ENCODE peak calls at places on chromosomes 7 and 10, in four cellular contexts. E, I, P and K are unnamed samples.

GRCh38 chr10:59621771-59622170 is 87.9 kb downstream of the SLC16A9 start:
- DNase-seq in P (no peak), E (no peak), I (no peak), K (no peak)

GRCh38 chr10:126689461-126689994 is 19.0 kb upstream of the C10orf90 start:
- DNase-seq in I (no peak), E (no peak), P (no peak), K (no peak)

GRCh38 chr10:85916192-85916747 is 450.3 kb downstream of the GRID1 start:
- DNase-seq in I (no peak), P (no peak), E (no peak), K (no peak)

GRCh38 chr10:97747573-97747972 is 10.6 kb downstream of the ZFYVE27 start:
- DNase-seq in E (no peak), P (no peak), I (no peak), K (no peak)

GRCh38 chr7:115721293-115721920 is 309.2 kb downstream of the TFEC start:
- DNase-seq in E (no peak), I (no peak), P (no peak), K (no peak)

GRCh38 chr10:82266438-82266837 is 391.4 kb downstream of the NRG3 start:
- DNase-seq in E (no peak), I (no peak), P (no peak), K (peak; percentile 28)

GRCh38 chr10:106508920-106509319 is 655.6 kb downstream of the SORCS1 start:
- DNase-seq in P (no peak), E (peak; percentile 13), I (no peak), K (no peak)

GRCh38 chr7:35753761-35754603 is 46.9 kb upstream of the SEPTIN7 start:
- DNase-seq in I (peak; percentile 52), E (peak; percentile 34), P (no peak), K (no peak)

GRCh38 chr7:17939111-17939669 is 1.1 kb downstream of the SNX13 start:
- DNase-seq in P (no peak), E (peak; percentile 69), I (no peak), K (no peak)

GRCh38 chr7:100696123-100696521 is 2.1 kb upstream of the GIGYF1 start:
- DNase-seq in I (no peak), E (no peak), P (no peak), K (no peak)

GRCh38 chr7:31192996-31193395 is 140.9 kb downstream of the ADCYAP1R1 start:
- DNase-seq in I (peak; percentile 53), E (peak; percentile 65), P (no peak), K (peak; percentile 9)

GRCh38 chr10:122990278-122990677 is 10.1 kb downstream of the PSTK start:
- DNase-seq in P (no peak), I (no peak), E (peak; percentile 49), K (no peak)

GRCh38 chr10:93392111-93392510 is 90.0 kb downstream of the MYOF start:
- DNase-seq in P (no peak), I (no peak), E (no peak), K (no peak)

GRCh38 chr7:117997862-117998825 is 124.9 kb upstream of the CTTNBP2 start:
- DNase-seq in E (no peak), I (no peak), P (no peak), K (peak; percentile 50)

GRCh38 chr10:104483582-104483981 is 129.9 kb downstream of the CFAP58 start:
- DNase-seq in P (no peak), E (no peak), I (no peak), K (no peak)

GRCh38 chr10:30188567-30189253 is 129.3 kb upstream of the JCAD start:
- DNase-seq in P (no peak), E (no peak), I (no peak), K (no peak)

GRCh38 chr10:132679640-132680039 is 106.3 kb downstream of the NKX6-2 start:
- DNase-seq in P (no peak), E (no peak), I (no peak), K (no peak)

GRCh38 chr7:7812112-7812511 is 93.7 kb upstream of the RPA3 start:
- DNase-seq in I (no peak), P (no peak), E (no peak), K (no peak)

GRCh38 chr10:47095848-47096612 is 184.8 kb downstream of the PTPN20 start:
- DNase-seq in E (no peak), P (no peak), I (no peak), K (no peak)

GRCh38 chr7:67758551-67758950 is 761.9 kb downstream of the TYW1 start:
- DNase-seq in I (no peak), E (no peak), P (no peak), K (no peak)

GRCh38 chr10:5581670-5582566 is 57.2 kb downstream of the CALML3 start:
- DNase-seq in I (no peak), P (no peak), E (no peak), K (no peak)

GRCh38 chr10:5812283-5813090 is 747 bp downstream of the GDI2 start:
- DNase-seq in P (no peak), E (peak; percentile 60), I (peak; percentile 54), K (no peak)

GRCh38 chr10:101672536-101672935 is 22.4 kb downstream of the FBXW4 start:
- DNase-seq in I (peak; percentile 62), P (no peak), E (no peak), K (no peak)

GRCh38 chr7:66211429-66211828 is 6.3 kb downstream of the TPST1 start:
- DNase-seq in P (no peak), I (no peak), E (peak; percentile 52), K (no peak)

GRCh38 chr10:69224862-69225657 is 4.9 kb downstream of the HKDC1 start:
- DNase-seq in E (peak; percentile 26), P (no peak), I (no peak), K (peak; percentile 9)

GRCh38 chr7:19587291-19587690 is 121.5 kb downstream of the POLR1F start:
- DNase-seq in I (no peak), E (no peak), P (no peak), K (no peak)

GRCh38 chr7:80943342-80943741 is 24.5 kb upstream of the SEMA3C start:
- DNase-seq in P (no peak), I (no peak), E (no peak), K (no peak)

GRCh38 chr7:149733554-149734513 is 39.6 kb downstream of the ZNF467 start:
- DNase-seq in P (no peak), E (no peak), I (no peak), K (no peak)

GRCh38 chr10:122568551-122568950 is 8.0 kb downstream of the DMBT1 start:
- DNase-seq in I (no peak), P (no peak), E (no peak), K (no peak)

GRCh38 chr7:86629-87028 is 105.7 kb upstream of the FAM20C start:
- DNase-seq in I (no peak), E (no peak), P (no peak), K (no peak)

GRCh38 chr7:12315049-12315448 is 88.6 kb downstream of the VWDE start:
- DNase-seq in I (no peak), E (no peak), P (no peak), K (peak; percentile 11)

GRCh38 chr10:114320249-114321116 is 81.4 kb downstream of the VWA2 start:
- DNase-seq in I (no peak), E (no peak), P (no peak), K (no peak)

DNA sequence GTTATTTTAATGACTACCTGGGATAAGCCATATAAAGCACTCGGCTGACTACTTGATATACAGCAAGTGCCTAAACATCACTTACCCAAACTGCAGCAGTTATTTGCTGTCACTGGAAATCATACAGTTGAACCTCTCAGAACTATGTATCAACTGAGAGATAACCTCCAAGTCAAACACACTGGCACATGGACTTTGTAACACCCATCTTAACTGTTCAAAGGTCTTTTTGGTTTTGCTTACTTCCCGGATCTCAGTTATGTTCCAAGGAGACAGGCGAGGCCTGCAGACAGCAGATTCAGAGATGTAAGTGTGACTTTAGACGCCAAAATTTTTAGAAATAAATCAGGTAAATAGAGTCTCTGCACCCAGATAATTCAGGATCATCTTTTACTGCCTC is 34.6 kb upstream of the DAGLB start:
- DNase-seq in P (no peak), E (no peak), I (no peak), K (no peak)
- H3K4me3 ChIP-seq in P (peak overlapping the region; percentile 77), E (peak overlapping the region; percentile 97), I (peak overlapping the region; percentile 99), K (peak overlapping the region; percentile 94)

DNA sequence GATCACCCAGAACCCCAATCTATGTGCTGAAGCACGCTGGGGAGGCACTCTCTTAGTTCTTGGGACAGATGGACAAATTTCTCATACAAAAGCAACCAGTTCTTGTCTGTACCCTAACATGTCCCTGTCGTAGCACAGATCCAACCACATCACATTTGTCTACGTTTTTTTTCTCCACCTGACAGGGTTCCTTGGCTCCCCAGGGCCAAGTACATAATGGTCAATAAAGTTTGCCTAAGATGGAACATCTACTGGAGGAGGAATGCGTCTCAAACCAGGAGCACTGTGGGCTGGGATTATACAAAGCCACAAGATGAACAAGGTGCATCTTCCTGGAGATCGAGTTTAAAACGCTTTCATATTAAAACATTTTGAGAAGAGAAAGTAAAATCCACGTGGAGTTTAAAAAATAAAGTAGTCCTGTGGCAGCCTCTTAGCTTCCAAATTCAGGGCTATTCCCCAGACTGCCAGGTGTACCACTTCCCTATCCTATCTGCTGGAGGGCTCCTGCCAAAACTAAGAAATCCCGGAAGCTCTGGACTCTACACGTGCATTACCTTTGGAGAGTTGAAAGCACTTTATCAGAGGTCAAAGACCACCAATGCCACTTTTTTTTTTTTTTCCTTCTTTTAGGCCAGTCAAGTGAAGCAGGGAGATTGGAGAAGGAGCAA is 1.4 kb downstream of the TMEM243 start:
- DNase-seq in I (no peak), E (no peak), P (no peak), K (no peak)
- H3K4me3 ChIP-seq in I (peak overlapping the region; percentile 95), E (peak overlapping the region; percentile 97), P (peak overlapping the region; percentile 93), K (peak overlapping the region; percentile 92)

DNA sequence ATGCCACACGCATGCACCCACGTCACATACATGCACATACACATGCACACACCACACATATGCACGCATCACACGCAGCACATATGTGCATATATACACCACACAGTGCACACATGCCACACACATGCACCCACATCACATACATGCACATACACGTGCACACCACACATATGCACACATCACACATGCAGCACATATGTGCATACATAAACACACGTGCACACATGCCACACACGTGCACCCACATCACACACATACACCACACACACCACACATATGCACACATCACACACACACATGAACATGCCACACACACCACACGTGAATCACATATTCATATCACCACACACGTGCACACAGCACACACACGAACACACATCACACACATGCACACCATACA is 338.8 kb downstream of the PTPRN2 start:
- DNase-seq in P (no peak), I (no peak), E (no peak), K (no peak)
- H3K4me3 ChIP-seq in P (no peak overlapping the region), I (no peak overlapping the region), E (no peak overlapping the region), K (no peak overlapping the region)

DNA sequence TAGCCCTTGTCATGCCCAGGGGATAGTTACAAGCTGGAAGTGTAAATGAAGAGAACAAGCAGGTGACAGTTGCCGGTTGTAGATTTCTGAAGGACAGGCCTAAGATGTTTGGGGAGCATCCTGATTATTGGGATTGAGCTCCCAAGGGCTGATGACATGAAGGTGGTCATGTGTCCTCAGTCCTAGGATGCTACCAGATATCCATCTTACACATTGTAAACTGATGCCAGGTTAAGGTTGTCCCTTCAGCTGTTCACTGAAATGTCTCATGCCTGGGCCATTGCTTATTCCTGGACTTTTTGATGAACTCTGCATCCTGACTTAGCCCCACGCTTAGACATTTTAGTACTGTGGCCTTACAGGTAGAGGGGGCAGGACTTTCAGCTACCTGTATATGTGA is 1.3 kb downstream of the ZMIZ2 start:
- DNase-seq in E (no peak), P (no peak), I (no peak), K (no peak)
- H3K4me3 ChIP-seq in E (peak overlapping the region; percentile 91), P (peak overlapping the region; percentile 88), I (peak overlapping the region; percentile 95), K (peak overlapping the region; percentile 60)